ENCODE peak calls at places on chromosome 14, in four cellular contexts. One of them, this sample, is unnamed.

GRCh38 chr14:22011243-22011642 is 337.6 kb upstream of the OR4E1 start:
- DNase-seq in RWPE1: no peak
- DNase-seq in endodermal cell: no peak
- DNase-seq in tibial artery: no peak
- DNase-seq in this sample: no peak

GRCh38 chr14:58747181-58747580 is 109.4 kb downstream of the DACT1 start:
- DNase-seq in RWPE1: no peak
- DNase-seq in endodermal cell: no peak
- DNase-seq in tibial artery: peak
- DNase-seq in this sample: no peak

GRCh38 chr14:71773900-71774481 is 158.2 kb upstream of the RGS6 start:
- DNase-seq in tibial artery: no peak
- DNase-seq in RWPE1: no peak
- DNase-seq in endodermal cell: no peak
- DNase-seq in this sample: no peak

GRCh38 chr14:80695869-80696268 is 245.7 kb downstream of the CEP128 start:
- DNase-seq in tibial artery: no peak
- DNase-seq in RWPE1: no peak
- DNase-seq in endodermal cell: no peak
- DNase-seq in this sample: no peak

GRCh38 chr14:70641548-70642312 is at the start of gene TTC9:
- DNase-seq in RWPE1: no peak
- DNase-seq in endodermal cell: peak
- DNase-seq in tibial artery: no peak
- DNase-seq in this sample: no peak

GRCh38 chr14:105632010-105632409 is 105.6 kb downstream of the TMEM121 start:
- DNase-seq in RWPE1: no peak
- DNase-seq in endodermal cell: no peak
- DNase-seq in tibial artery: no peak
- DNase-seq in this sample: no peak

GRCh38 chr14:33871394-33871793 is 79.5 kb downstream of the EGLN3 start:
- DNase-seq in tibial artery: no peak
- DNase-seq in endodermal cell: no peak
- DNase-seq in RWPE1: no peak
- DNase-seq in this sample: no peak

GRCh38 chr14:66272221-66272620 is 213.9 kb upstream of the CCDC196 start:
- DNase-seq in tibial artery: no peak
- DNase-seq in endodermal cell: no peak
- DNase-seq in RWPE1: no peak
- DNase-seq in this sample: no peak

GRCh38 chr14:26596722-26597030 is 1.2 kb downstream of the NOVA1 start:
- DNase-seq in RWPE1: no peak
- DNase-seq in tibial artery: peak
- DNase-seq in endodermal cell: peak
- DNase-seq in this sample: no peak

GRCh38 chr14:59281613-59282012 is 93.1 kb downstream of the DAAM1 start:
- DNase-seq in RWPE1: peak
- DNase-seq in endodermal cell: no peak
- DNase-seq in tibial artery: no peak
- DNase-seq in this sample: no peak

GRCh38 chr14:74638970-74639369 is 26.9 kb upstream of the LTBP2 start:
- DNase-seq in RWPE1: no peak
- DNase-seq in tibial artery: no peak
- DNase-seq in endodermal cell: no peak
- DNase-seq in this sample: no peak

GRCh38 chr14:84375235-84375634 is 1154.7 kb upstream of the FLRT2 start:
- DNase-seq in RWPE1: no peak
- DNase-seq in endodermal cell: no peak
- DNase-seq in tibial artery: no peak
- DNase-seq in this sample: no peak

GRCh38 chr14:38302966-38303365 is 47.1 kb upstream of the CLEC14A start:
- DNase-seq in endodermal cell: no peak
- DNase-seq in RWPE1: no peak
- DNase-seq in tibial artery: no peak
- DNase-seq in this sample: no peak

GRCh38 chr14:102407258-102407657 is 44.5 kb downstream of the TECPR2 start:
- DNase-seq in tibial artery: no peak
- DNase-seq in endodermal cell: no peak
- DNase-seq in RWPE1: no peak
- DNase-seq in this sample: no peak

DNA sequence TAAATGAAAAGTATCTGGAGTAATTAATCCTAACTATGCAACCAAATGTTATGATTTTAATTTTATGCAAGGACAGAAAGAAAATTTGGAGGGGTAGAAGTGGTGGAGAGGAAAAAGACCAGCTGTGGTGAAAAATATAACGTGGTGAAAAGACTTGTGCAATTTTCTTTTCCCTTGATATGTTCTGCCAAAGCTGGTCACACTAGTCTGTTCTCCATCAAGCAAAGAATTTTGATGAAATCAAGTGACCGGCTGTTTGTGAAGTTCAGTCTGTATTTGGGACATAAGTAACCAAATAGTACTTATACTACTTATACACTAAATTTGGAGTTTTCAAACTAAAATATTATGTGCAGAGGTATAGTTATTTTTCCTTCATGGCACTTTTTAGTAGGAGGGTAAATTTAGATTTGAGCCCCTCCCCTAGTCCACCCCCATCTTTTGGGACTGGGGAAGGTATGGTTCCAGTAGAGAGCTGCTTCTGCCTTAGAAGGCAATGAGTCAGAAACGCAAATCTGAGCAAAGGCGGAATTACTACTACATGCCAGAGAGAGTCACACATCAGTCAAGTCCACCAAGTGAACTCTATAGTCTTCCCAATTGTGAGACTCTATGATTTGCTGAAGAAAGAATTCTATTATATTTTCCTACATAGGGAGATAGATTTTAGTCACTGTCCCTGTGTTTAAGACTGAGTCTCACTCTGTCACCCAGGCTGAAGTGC is 229.7 kb downstream of the SLC25A21 start:
- DNase-seq in tibial artery: no peak
- DNase-seq in endodermal cell: no peak
- DNase-seq in RWPE1: peak
- DNase-seq in this sample: no peak
- TF ChIP-seq CTCF in tibial artery: no peak
- TF ChIP-seq CTCF in endodermal cell: no peak
- TF ChIP-seq CTCF in RWPE1: peak
- TF ChIP-seq CTCF in this sample: no peak

GRCh38 chr14:23015618-23016017 is 5.7 kb upstream of the C14orf93 start:
- DNase-seq in tibial artery: no peak
- DNase-seq in RWPE1: no peak
- DNase-seq in endodermal cell: no peak
- DNase-seq in this sample: no peak

GRCh38 chr14:23017091-23017490 is 7.1 kb upstream of the C14orf93 start:
- DNase-seq in endodermal cell: no peak
- DNase-seq in RWPE1: no peak
- DNase-seq in tibial artery: no peak
- DNase-seq in this sample: no peak

GRCh38 chr14:23020143-23021128 is 10.5 kb upstream of the C14orf93 start:
- DNase-seq in tibial artery: no peak
- DNase-seq in endodermal cell: peak
- DNase-seq in RWPE1: no peak
- DNase-seq in this sample: no peak

GRCh38 chr14:23021479-23021878 is 11.5 kb upstream of the C14orf93 start:
- DNase-seq in endodermal cell: no peak
- DNase-seq in tibial artery: no peak
- DNase-seq in RWPE1: no peak
- DNase-seq in this sample: no peak

DNA sequence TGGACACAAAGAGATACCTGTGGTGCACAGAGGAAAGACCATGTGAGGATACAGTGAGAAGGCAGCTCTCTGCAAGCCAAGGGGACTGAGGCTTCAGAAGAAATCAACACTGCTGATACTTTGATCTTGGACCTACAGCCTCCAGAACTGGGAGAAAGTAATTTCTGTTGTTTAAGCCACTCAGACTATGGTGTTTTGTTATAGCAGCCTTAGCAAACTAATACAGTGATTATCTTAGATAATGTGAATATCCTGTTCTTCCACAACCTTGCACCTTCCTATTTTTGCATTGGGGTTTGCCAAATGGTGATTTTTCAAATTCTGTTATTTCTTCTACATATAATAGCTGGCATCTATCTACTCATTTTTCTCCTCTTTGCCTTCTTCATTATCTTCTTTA is 8.2 kb upstream of the C14orf93 start:
- DNase-seq in tibial artery: no peak
- DNase-seq in endodermal cell: no peak
- DNase-seq in RWPE1: no peak
- DNase-seq in this sample: no peak
- H3K27ac ChIP-seq in tibial artery: no peak
- H3K27ac ChIP-seq in endodermal cell: no peak
- H3K27ac ChIP-seq in RWPE1: no peak
- H3K27ac ChIP-seq in this sample: no peak

GRCh38 chr14:55805250-55805649 is 225.2 kb downstream of the KTN1 start:
- DNase-seq in endodermal cell: no peak
- DNase-seq in tibial artery: no peak
- DNase-seq in RWPE1: no peak
- DNase-seq in this sample: no peak

GRCh38 chr14:55803506-55804197 is 223.6 kb downstream of the KTN1 start:
- DNase-seq in tibial artery: no peak
- DNase-seq in endodermal cell: no peak
- DNase-seq in RWPE1: no peak
- DNase-seq in this sample: no peak

GRCh38 chr14:55801121-55801520 is 221.1 kb downstream of the KTN1 start:
- DNase-seq in endodermal cell: no peak
- DNase-seq in RWPE1: no peak
- DNase-seq in tibial artery: no peak
- DNase-seq in this sample: no peak

GRCh38 chr14:55804198-55804553 is 224.2 kb downstream of the KTN1 start:
- DNase-seq in RWPE1: no peak
- DNase-seq in tibial artery: no peak
- DNase-seq in endodermal cell: no peak
- DNase-seq in this sample: no peak

GRCh38 chr14:55802986-55803431 is 223.0 kb downstream of the KTN1 start:
- DNase-seq in RWPE1: peak
- DNase-seq in tibial artery: no peak
- DNase-seq in endodermal cell: no peak
- DNase-seq in this sample: no peak
- TF ChIP-seq CTCF in RWPE1: no peak
- TF ChIP-seq CTCF in tibial artery: no peak
- TF ChIP-seq CTCF in endodermal cell: no peak
- TF ChIP-seq CTCF in this sample: no peak

GRCh38 chr14:99242238-99242637 is 29.8 kb downstream of the BCL11B start:
- DNase-seq in tibial artery: no peak
- DNase-seq in endodermal cell: no peak
- DNase-seq in RWPE1: no peak
- DNase-seq in this sample: no peak
- H3K27ac ChIP-seq in tibial artery: no peak
- H3K27ac ChIP-seq in endodermal cell: no peak
- H3K27ac ChIP-seq in RWPE1: no peak
- H3K27ac ChIP-seq in this sample: peak